ENCODE peak calls at places on chromosomes 16 and 17, in six cellular contexts. One of them, this sample, is unnamed.

GRCh38 chr17:41648411-41649195 is 24.2 kb upstream of the KRT17 start:
- DNase-seq in H54: peak
- DNase-seq in uterus: peak
- DNase-seq in activated CD8-positive, alpha-beta memory T cell treated with anti-CD3 and anti-CD28 coated beads, Interleukin-2, amount 10 ng/mL, durations not matched to agents 7 days and 5 days: peak
- DNase-seq in ovary: peak
- DNase-seq in HS-27A: no peak
- DNase-seq in this sample: no peak

GRCh38 chr16:56910654-56911539 is 21.0 kb upstream of the HERPUD1 start:
- DNase-seq in uterus: no peak
- DNase-seq in HS-27A: no peak
- DNase-seq in ovary: no peak
- DNase-seq in H54: no peak
- DNase-seq in activated CD8-positive, alpha-beta memory T cell treated with anti-CD3 and anti-CD28 coated beads, Interleukin-2, amount 10 ng/mL, durations not matched to agents 7 days and 5 days: no peak
- DNase-seq in this sample: peak

GRCh38 chr16:20851601-20852000 is 45.3 kb downstream of the REXO5 start:
- DNase-seq in HS-27A: peak
- DNase-seq in uterus: peak
- DNase-seq in activated CD8-positive, alpha-beta memory T cell treated with anti-CD3 and anti-CD28 coated beads, Interleukin-2, amount 10 ng/mL, durations not matched to agents 7 days and 5 days: no peak
- DNase-seq in H54: peak
- DNase-seq in ovary: peak
- DNase-seq in this sample: peak

GRCh38 chr16:58024347-58024672 is 1.2 kb upstream of the MMP15 start:
- DNase-seq in H54: no peak
- DNase-seq in HS-27A: no peak
- DNase-seq in activated CD8-positive, alpha-beta memory T cell treated with anti-CD3 and anti-CD28 coated beads, Interleukin-2, amount 10 ng/mL, durations not matched to agents 7 days and 5 days: no peak
- DNase-seq in uterus: no peak
- DNase-seq in ovary: no peak
- DNase-seq in this sample: no peak

GRCh38 chr17:50559674-50560184 is 786 bp upstream of the CACNA1G start:
- DNase-seq in HS-27A: no peak
- DNase-seq in H54: peak
- DNase-seq in ovary: peak
- DNase-seq in uterus: peak
- DNase-seq in activated CD8-positive, alpha-beta memory T cell treated with anti-CD3 and anti-CD28 coated beads, Interleukin-2, amount 10 ng/mL, durations not matched to agents 7 days and 5 days: peak
- DNase-seq in this sample: no peak

GRCh38 chr16:56708821-56709685 is 20.9 kb upstream of the NUP93 start:
- DNase-seq in H54: no peak
- DNase-seq in activated CD8-positive, alpha-beta memory T cell treated with anti-CD3 and anti-CD28 coated beads, Interleukin-2, amount 10 ng/mL, durations not matched to agents 7 days and 5 days: peak
- DNase-seq in uterus: no peak
- DNase-seq in ovary: no peak
- DNase-seq in HS-27A: no peak
- DNase-seq in this sample: no peak

GRCh38 chr16:25823891-25824290 is 132.1 kb downstream of the HS3ST4 start:
- DNase-seq in ovary: no peak
- DNase-seq in activated CD8-positive, alpha-beta memory T cell treated with anti-CD3 and anti-CD28 coated beads, Interleukin-2, amount 10 ng/mL, durations not matched to agents 7 days and 5 days: no peak
- DNase-seq in uterus: no peak
- DNase-seq in HS-27A: no peak
- DNase-seq in H54: peak
- DNase-seq in this sample: no peak

GRCh38 chr16:75230471-75231110 is 11.8 kb downstream of the CTRB1 start:
- DNase-seq in activated CD8-positive, alpha-beta memory T cell treated with anti-CD3 and anti-CD28 coated beads, Interleukin-2, amount 10 ng/mL, durations not matched to agents 7 days and 5 days: no peak
- DNase-seq in HS-27A: no peak
- DNase-seq in H54: no peak
- DNase-seq in ovary: no peak
- DNase-seq in uterus: no peak
- DNase-seq in this sample: no peak

GRCh38 chr17:49110504-49110903 is 22.1 kb upstream of the B4GALNT2 start:
- DNase-seq in HS-27A: no peak
- DNase-seq in uterus: no peak
- DNase-seq in activated CD8-positive, alpha-beta memory T cell treated with anti-CD3 and anti-CD28 coated beads, Interleukin-2, amount 10 ng/mL, durations not matched to agents 7 days and 5 days: no peak
- DNase-seq in ovary: no peak
- DNase-seq in H54: no peak
- DNase-seq in this sample: no peak

GRCh38 chr17:13074026-13074425 is 56.2 kb upstream of the ELAC2 start:
- DNase-seq in activated CD8-positive, alpha-beta memory T cell treated with anti-CD3 and anti-CD28 coated beads, Interleukin-2, amount 10 ng/mL, durations not matched to agents 7 days and 5 days: no peak
- DNase-seq in ovary: no peak
- DNase-seq in HS-27A: no peak
- DNase-seq in uterus: no peak
- DNase-seq in H54: no peak
- DNase-seq in this sample: no peak

GRCh38 chr17:1561420-1562177 is 993 bp downstream of the PITPNA start:
- DNase-seq in uterus: no peak
- DNase-seq in ovary: no peak
- DNase-seq in HS-27A: no peak
- DNase-seq in activated CD8-positive, alpha-beta memory T cell treated with anti-CD3 and anti-CD28 coated beads, Interleukin-2, amount 10 ng/mL, durations not matched to agents 7 days and 5 days: peak
- DNase-seq in H54: no peak
- DNase-seq in this sample: no peak

GRCh38 chr17:65750678-65751077 is 189.2 kb upstream of the AXIN2 start:
- DNase-seq in ovary: peak
- DNase-seq in HS-27A: peak
- DNase-seq in activated CD8-positive, alpha-beta memory T cell treated with anti-CD3 and anti-CD28 coated beads, Interleukin-2, amount 10 ng/mL, durations not matched to agents 7 days and 5 days: no peak
- DNase-seq in H54: peak
- DNase-seq in uterus: peak
- DNase-seq in this sample: peak

GRCh38 chr16:9901-10665 is 43.3 kb downstream of the POLR3K start:
- DNase-seq in H54: no peak
- DNase-seq in uterus: no peak
- DNase-seq in HS-27A: no peak
- DNase-seq in ovary: no peak
- DNase-seq in activated CD8-positive, alpha-beta memory T cell treated with anti-CD3 and anti-CD28 coated beads, Interleukin-2, amount 10 ng/mL, durations not matched to agents 7 days and 5 days: no peak
- DNase-seq in this sample: no peak

GRCh38 chr16:17467923-17468540 is 2.7 kb downstream of the XYLT1 start:
- DNase-seq in activated CD8-positive, alpha-beta memory T cell treated with anti-CD3 and anti-CD28 coated beads, Interleukin-2, amount 10 ng/mL, durations not matched to agents 7 days and 5 days: peak
- DNase-seq in ovary: peak
- DNase-seq in H54: no peak
- DNase-seq in HS-27A: no peak
- DNase-seq in uterus: peak
- DNase-seq in this sample: no peak

GRCh38 chr16:70552675-70553074 is 29.1 kb downstream of the SF3B3 start:
- DNase-seq in H54: no peak
- DNase-seq in activated CD8-positive, alpha-beta memory T cell treated with anti-CD3 and anti-CD28 coated beads, Interleukin-2, amount 10 ng/mL, durations not matched to agents 7 days and 5 days: no peak
- DNase-seq in HS-27A: no peak
- DNase-seq in ovary: no peak
- DNase-seq in uterus: no peak
- DNase-seq in this sample: no peak

GRCh38 chr17:58520843-58521430 is 6.5 kb upstream of the MTMR4 start:
- DNase-seq in ovary: no peak
- DNase-seq in activated CD8-positive, alpha-beta memory T cell treated with anti-CD3 and anti-CD28 coated beads, Interleukin-2, amount 10 ng/mL, durations not matched to agents 7 days and 5 days: no peak
- DNase-seq in HS-27A: no peak
- DNase-seq in uterus: no peak
- DNase-seq in H54: no peak
- DNase-seq in this sample: no peak

GRCh38 chr17:43818966-43819365 is 14.0 kb downstream of the MPP3 start:
- DNase-seq in activated CD8-positive, alpha-beta memory T cell treated with anti-CD3 and anti-CD28 coated beads, Interleukin-2, amount 10 ng/mL, durations not matched to agents 7 days and 5 days: no peak
- DNase-seq in H54: no peak
- DNase-seq in uterus: no peak
- DNase-seq in ovary: no peak
- DNase-seq in HS-27A: no peak
- DNase-seq in this sample: no peak

GRCh38 chr17:50908860-50909764 is 43.0 kb upstream of the TOB1 start:
- DNase-seq in H54: no peak
- DNase-seq in uterus: no peak
- DNase-seq in activated CD8-positive, alpha-beta memory T cell treated with anti-CD3 and anti-CD28 coated beads, Interleukin-2, amount 10 ng/mL, durations not matched to agents 7 days and 5 days: no peak
- DNase-seq in HS-27A: no peak
- DNase-seq in ovary: no peak
- DNase-seq in this sample: no peak

GRCh38 chr17:73042225-73042624 is 50.3 kb downstream of the SLC39A11 start:
- DNase-seq in uterus: no peak
- DNase-seq in HS-27A: no peak
- DNase-seq in ovary: no peak
- DNase-seq in H54: no peak
- DNase-seq in activated CD8-positive, alpha-beta memory T cell treated with anti-CD3 and anti-CD28 coated beads, Interleukin-2, amount 10 ng/mL, durations not matched to agents 7 days and 5 days: no peak
- DNase-seq in this sample: no peak

GRCh38 chr17:42403150-42403549 is 14.9 kb upstream of the STAT3 start:
- DNase-seq in H54: no peak
- DNase-seq in ovary: no peak
- DNase-seq in uterus: no peak
- DNase-seq in activated CD8-positive, alpha-beta memory T cell treated with anti-CD3 and anti-CD28 coated beads, Interleukin-2, amount 10 ng/mL, durations not matched to agents 7 days and 5 days: peak
- DNase-seq in HS-27A: no peak
- DNase-seq in this sample: no peak

GRCh38 chr17:41910701-41911391 is 7.9 kb downstream of the ACLY start:
- DNase-seq in uterus: no peak
- DNase-seq in activated CD8-positive, alpha-beta memory T cell treated with anti-CD3 and anti-CD28 coated beads, Interleukin-2, amount 10 ng/mL, durations not matched to agents 7 days and 5 days: no peak
- DNase-seq in H54: peak
- DNase-seq in HS-27A: peak
- DNase-seq in ovary: no peak
- DNase-seq in this sample: peak

GRCh38 chr16:20889625-20890275 is 10.4 kb downstream of the DCUN1D3 start:
- DNase-seq in activated CD8-positive, alpha-beta memory T cell treated with anti-CD3 and anti-CD28 coated beads, Interleukin-2, amount 10 ng/mL, durations not matched to agents 7 days and 5 days: no peak
- DNase-seq in HS-27A: no peak
- DNase-seq in H54: no peak
- DNase-seq in ovary: no peak
- DNase-seq in uterus: no peak
- DNase-seq in this sample: no peak

GRCh38 chr17:73973881-73974409 is 229.5 kb upstream of the RPL38 start:
- DNase-seq in H54: no peak
- DNase-seq in HS-27A: no peak
- DNase-seq in uterus: no peak
- DNase-seq in activated CD8-positive, alpha-beta memory T cell treated with anti-CD3 and anti-CD28 coated beads, Interleukin-2, amount 10 ng/mL, durations not matched to agents 7 days and 5 days: no peak
- DNase-seq in ovary: peak
- DNase-seq in this sample: no peak

GRCh38 chr16:30786936-30787612 is at the start of gene ZNF629:
- DNase-seq in ovary: peak
- DNase-seq in H54: peak
- DNase-seq in uterus: peak
- DNase-seq in HS-27A: peak
- DNase-seq in activated CD8-positive, alpha-beta memory T cell treated with anti-CD3 and anti-CD28 coated beads, Interleukin-2, amount 10 ng/mL, durations not matched to agents 7 days and 5 days: no peak
- DNase-seq in this sample: no peak

GRCh38 chr17:9982159-9982558 is 77.1 kb upstream of the RCVRN start:
- DNase-seq in HS-27A: no peak
- DNase-seq in H54: peak
- DNase-seq in activated CD8-positive, alpha-beta memory T cell treated with anti-CD3 and anti-CD28 coated beads, Interleukin-2, amount 10 ng/mL, durations not matched to agents 7 days and 5 days: no peak
- DNase-seq in uterus: no peak
- DNase-seq in ovary: no peak
- DNase-seq in this sample: no peak

GRCh38 chr17:73043686-73044581 is 48.6 kb downstream of the SLC39A11 start:
- DNase-seq in HS-27A: peak
- DNase-seq in uterus: no peak
- DNase-seq in ovary: no peak
- DNase-seq in H54: no peak
- DNase-seq in activated CD8-positive, alpha-beta memory T cell treated with anti-CD3 and anti-CD28 coated beads, Interleukin-2, amount 10 ng/mL, durations not matched to agents 7 days and 5 days: no peak
- DNase-seq in this sample: no peak

GRCh38 chr16:85479972-85480726 is 133.0 kb upstream of the GSE1 start:
- DNase-seq in HS-27A: no peak
- DNase-seq in H54: no peak
- DNase-seq in uterus: no peak
- DNase-seq in ovary: no peak
- DNase-seq in activated CD8-positive, alpha-beta memory T cell treated with anti-CD3 and anti-CD28 coated beads, Interleukin-2, amount 10 ng/mL, durations not matched to agents 7 days and 5 days: peak
- DNase-seq in this sample: no peak

GRCh38 chr16:79272141-79272577 is 328.4 kb downstream of the MAF start:
- DNase-seq in activated CD8-positive, alpha-beta memory T cell treated with anti-CD3 and anti-CD28 coated beads, Interleukin-2, amount 10 ng/mL, durations not matched to agents 7 days and 5 days: peak
- DNase-seq in uterus: no peak
- DNase-seq in H54: no peak
- DNase-seq in HS-27A: no peak
- DNase-seq in ovary: no peak
- DNase-seq in this sample: no peak